ENCODE peak calls at places on chromosomes 5 and 9, in six cellular contexts. H, Z, Y, A, B and W are unnamed samples. For H3K36me3, the result is how much of the 10 kb centered on the place peaks cover.

GRCh38 chr9:72333758-72334157 is 31.2 kb downstream of the ZFAND5 start:
- DNase-seq in Y (no peak), A (no peak), H (peak), Z (no peak), B (no peak), W (no peak)

GRCh38 chr5:169527863-169528262 is 55.7 kb upstream of the SPDL1 start:
- DNase-seq in H (no peak), Y (no peak), B (no peak), Z (no peak), A (no peak), W (no peak)

GRCh38 chr5:142125963-142126362 is 17.4 kb downstream of the NDFIP1 start:
- DNase-seq in Y (no peak), H (no peak), A (no peak), B (no peak), Z (no peak), W (no peak)

GRCh38 chr9:97556721-97557605 is 55.5 kb downstream of the TMOD1 start:
- DNase-seq in A (no peak), Y (no peak), B (peak), H (no peak), Z (peak), W (peak)

GRCh38 chr9:100227636-100228035 is 125.1 kb downstream of the TEX10 start:
- DNase-seq in B (peak), Y (no peak), Z (no peak), H (no peak), A (no peak), W (no peak)

GRCh38 chr5:57299945-57300344 is 126.1 kb downstream of the GPBP1 start:
- DNase-seq in B (peak), A (no peak), Z (no peak), Y (no peak), H (no peak), W (no peak)

GRCh38 chr9:112261133-112261532 is 72.3 kb downstream of the PTBP3 start:
- DNase-seq in Y (no peak), B (no peak), A (no peak), Z (no peak), H (no peak), W (no peak)

GRCh38 chr9:72443855-72444254 is 77.6 kb upstream of the TMC1 start:
- DNase-seq in A (no peak), Y (no peak), H (no peak), Z (no peak), B (no peak), W (peak)

GRCh38 chr9:136400038-136400834 is at the start of gene SNAPC4:
- DNase-seq in B (peak), A (peak), Z (peak), Y (peak), H (peak), W (peak)
- H3K36me3 ChIP-seq in B (under half), A (under half), Z (under half), Y (half or more), H (half or more), W (under half)

GRCh38 chr5:179771496-179771895 is 22.3 kb upstream of the LTC4S start:
- DNase-seq in B (no peak), Z (no peak), H (no peak), Y (no peak), A (no peak), W (no peak)

GRCh38 chr5:179768326-179769085 is 25.3 kb upstream of the LTC4S start:
- DNase-seq in B (no peak), A (no peak), Y (no peak), Z (no peak), H (no peak), W (no peak)

GRCh38 chr5:179769276-179769675 is 24.5 kb upstream of the LTC4S start:
- DNase-seq in B (no peak), A (no peak), Y (no peak), Z (peak), H (no peak), W (no peak)

GRCh38 chr5:179772355-179772754 is 21.4 kb upstream of the LTC4S start:
- DNase-seq in Z (no peak), B (no peak), A (no peak), Y (no peak), H (no peak), W (no peak)

GRCh38 chr5:179769796-179770195 is 24.0 kb upstream of the LTC4S start:
- DNase-seq in B (no peak), H (no peak), Y (no peak), A (no peak), Z (no peak), W (no peak)
- H3K36me3 ChIP-seq in B (under half), H (half or more), Y (half or more), A (under half), Z (under half), W (under half)

GRCh38 chr5:177204281-177204680 is 70.7 kb downstream of the NSD1 start:
- DNase-seq in H (no peak), B (no peak), Z (no peak), A (no peak), Y (no peak), W (no peak)
- H3K36me3 ChIP-seq in H (half or more), B (under half), Z (under half), A (under half), Y (under half), W (under half)

GRCh38 chr9:134653259-134654009 is 11.8 kb downstream of the COL5A1 start:
- DNase-seq in A (no peak), H (no peak), Z (peak), Y (no peak), B (peak), W (no peak)
- H3K36me3 ChIP-seq in A (under half), H (under half), Z (under half), Y (under half), B (under half), W (under half)

DNA sequence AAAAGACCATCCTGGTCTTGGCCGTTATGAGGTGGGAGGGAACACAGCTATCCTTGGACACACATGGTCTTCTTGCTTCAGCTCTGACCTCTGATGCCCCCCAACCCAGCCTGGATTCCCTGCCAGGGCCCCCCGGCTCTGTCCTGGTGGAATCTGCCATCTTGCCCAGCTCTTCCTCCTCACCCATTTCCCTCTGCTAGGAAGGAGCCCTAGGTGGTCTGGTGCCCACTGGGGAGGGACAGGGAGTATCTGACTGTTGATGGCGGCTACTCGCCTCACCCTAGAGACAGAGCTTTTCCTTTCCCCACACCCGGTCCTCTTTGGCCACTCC is 30.1 kb downstream of the CXXC5 start:
- DNase-seq in B (no peak), Y (no peak), Z (no peak), H (no peak), A (no peak), W (no peak)
- H3K36me3 ChIP-seq in B (under half), Y (under half), Z (under half), H (under half), A (under half), W (under half)

GRCh38 chr5:133970325-133970671 is 1.9 kb upstream of the C5orf15 start:
- DNase-seq in A (no peak), Y (no peak), B (no peak), Z (no peak), H (no peak), W (no peak)

GRCh38 chr5:133977858-133978257 is 9.4 kb upstream of the C5orf15 start:
- DNase-seq in A (no peak), B (no peak), Y (peak), H (no peak), Z (no peak), W (no peak)

GRCh38 chr5:133969654-133970324 is 1.4 kb upstream of the C5orf15 start:
- DNase-seq in B (no peak), Y (no peak), A (no peak), H (peak), Z (no peak), W (no peak)

GRCh38 chr5:133977161-133977787 is 8.8 kb upstream of the C5orf15 start:
- DNase-seq in B (no peak), A (no peak), H (no peak), Z (no peak), Y (no peak), W (peak)

GRCh38 chr5:133974142-133974541 is 5.7 kb upstream of the C5orf15 start:
- DNase-seq in A (no peak), Y (no peak), H (no peak), B (no peak), Z (no peak), W (no peak)
- H3K36me3 ChIP-seq in A (half or more), Y (half or more), H (half or more), B (under half), Z (under half), W (under half)

DNA sequence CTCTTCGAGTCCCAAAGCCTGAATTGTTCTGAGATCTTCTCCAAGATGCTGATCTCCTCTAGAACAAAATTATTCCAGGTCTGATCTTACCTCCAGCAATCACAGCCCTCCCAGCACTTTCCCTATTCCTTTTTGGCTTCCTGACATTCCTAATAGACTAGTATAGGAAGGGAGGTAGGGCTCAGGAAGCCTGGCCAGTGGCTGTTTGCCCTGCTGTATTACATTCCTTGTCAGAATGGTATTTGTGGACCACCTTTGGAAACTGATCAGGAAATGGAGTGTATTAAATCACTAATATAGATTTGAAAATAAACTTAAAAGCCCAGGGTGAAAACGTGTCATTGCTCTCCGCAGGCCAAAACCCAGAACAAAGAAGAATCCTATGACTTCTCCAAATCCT is 74.3 kb upstream of the ENTREP1 start:
- DNase-seq in B (no peak), A (no peak), Z (no peak), Y (no peak), H (no peak), W (no peak)
- H3K36me3 ChIP-seq in B (under half), A (under half), Z (under half), Y (under half), H (under half), W (under half)

DNA sequence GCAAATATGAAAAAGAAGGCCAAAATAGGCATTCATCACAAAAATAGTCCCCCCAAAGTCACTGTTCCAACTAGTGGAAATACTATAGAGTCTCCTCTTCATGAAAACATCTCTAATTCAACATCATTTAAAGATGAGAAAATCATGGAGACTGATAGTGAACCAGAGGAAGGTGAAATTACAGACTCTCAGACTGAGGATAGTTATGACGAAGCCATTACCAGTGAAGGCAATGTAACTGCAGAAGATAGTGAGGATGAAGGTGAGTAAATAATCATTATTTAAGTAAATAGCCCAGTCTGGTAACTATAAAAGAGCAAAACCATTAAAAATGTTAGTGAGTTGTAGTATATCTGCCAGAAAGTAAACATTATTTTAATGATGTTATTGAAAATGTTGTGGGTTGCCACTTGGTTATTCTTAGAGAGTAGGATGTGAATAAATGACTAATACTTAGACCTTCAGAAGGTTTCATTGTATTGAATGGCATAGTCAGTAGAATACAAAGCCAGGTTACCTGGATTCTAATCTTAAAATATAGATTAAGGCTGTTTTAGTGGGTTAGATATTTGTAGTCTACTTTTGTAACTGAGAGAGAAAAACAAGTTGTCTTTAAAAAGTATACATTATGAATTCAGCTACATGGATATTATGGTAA is 16.3 kb downstream of the AGGF1 start:
- DNase-seq in Z (no peak), B (no peak), H (no peak), A (no peak), Y (no peak), W (no peak)
- H3K36me3 ChIP-seq in Z (under half), B (under half), H (half or more), A (under half), Y (under half), W (under half)